ENCODE peak calls at places on chromosome 2, in ten cellular contexts. E is activated T-helper 1 cell treated with anti-CD3 and anti-CD28 coated beads, Interleukin-12 subunit alpha, Interleukin-12 subunit beta, Interleukin-2, Interleukin-4 antibody, amounts not matched to agents 30 ng/mL and 10 ng/mL and 1 ng/mL, durations not matched to agents 14 hours and 24 hours and 36 hours; F is A549; Y is OCI-M1; Q is cardiac fibroblast; R is activated naive CD4-positive, alpha-beta T cell; V is activated gamma-delta T cell treated with Interleukin-2 at 50 U/mL for 16 hours; K is nephron progenitor cell; O is AG08395; A is kidney epithelial cell. G is an unnamed sample.

GRCh38 chr2:118843492-118844132 is 3.8 kb downstream of the EN1 start:
- DNase-seq in Y (no peak), R (no peak), O (no peak), F (no peak), E (no peak), A (no peak), V (no peak), K (no peak), Q (no peak), G (no peak)

GRCh38 chr2:163417596-163418337 is 318.0 kb downstream of the FIGN start:
- DNase-seq in O (no peak), A (no peak), Y (peak), F (no peak), R (no peak), K (no peak), E (no peak), Q (no peak), V (no peak), G (no peak)

GRCh38 chr2:157291018-157291417 is 33.5 kb downstream of the GALNT5 start:
- DNase-seq in V (no peak), Y (no peak), F (peak), O (no peak), E (no peak), A (no peak), Q (no peak), R (no peak), K (no peak), G (no peak)

GRCh38 chr2:121200419-121201315 is 84.3 kb downstream of the TFCP2L1 start:
- DNase-seq in Y (no peak), R (no peak), Q (no peak), F (no peak), O (no peak), E (no peak), V (no peak), K (no peak), A (no peak), G (no peak)

GRCh38 chr2:199457147-199458016 is at the start of gene SATB2:
- DNase-seq in Y (peak), R (no peak), O (peak), F (peak), Q (peak), K (peak), E (no peak), V (no peak), A (no peak), G (peak)

GRCh38 chr2:3172265-3172935 is 205.2 kb downstream of the EIPR1 start:
- DNase-seq in A (no peak), R (no peak), E (no peak), K (no peak), F (no peak), O (no peak), Q (no peak), Y (no peak), V (no peak), G (no peak)

GRCh38 chr2:55917117-55917516 is 6.5 kb downstream of the EFEMP1 start:
- DNase-seq in O (no peak), R (no peak), Q (no peak), V (no peak), E (no peak), A (no peak), K (no peak), Y (no peak), F (no peak), G (no peak)

GRCh38 chr2:73111300-73112025 is 1.3 kb downstream of the RAB11FIP5 start:
- DNase-seq in K (peak), Q (peak), O (peak), R (no peak), V (no peak), Y (no peak), F (peak), E (no peak), A (no peak), G (peak)

G was measured in mucosa of descending colon.